ENCODE peak calls at places on chromosomes 1 and 21, in six cellular contexts. V is AG09309; P is activated CD4-positive, alpha-beta T cell treated with anti-CD3 and anti-CD28 coated beads for 48 hours; U is cardiac fibroblast; F is activated naive CD4-positive, alpha-beta T cell treated with Interleukin-2 at 50 U/mL for 16 hours; T is GM12892. O is an unnamed sample.

GRCh38 chr1:66050123-66050522 is 257.4 kb downstream of the PDE4B start:
- DNase-seq in T (no peak), P (no peak), V (no peak), U (no peak), F (no peak), O (no peak)

GRCh38 chr21:33402011-33402979 is 918 bp upstream of the IFNGR2 start:
- DNase-seq in V (no peak), T (peak), P (no peak), U (peak), F (no peak), O (peak)

GRCh38 chr1:246703581-246703980 is 20.6 kb upstream of the SCCPDH start:
- DNase-seq in V (no peak), T (no peak), U (no peak), P (no peak), F (no peak), O (peak)

GRCh38 chr21:33412832-33413519 is 9.8 kb downstream of the IFNGR2 start:
- DNase-seq in T (no peak), U (no peak), P (no peak), V (no peak), F (no peak), O (no peak)

GRCh38 chr1:210446479-210446878 is 117.8 kb downstream of the HHAT start:
- DNase-seq in U (no peak), F (peak), V (no peak), T (no peak), P (peak), O (peak)

GRCh38 chr1:181849071-181849470 is 212.4 kb downstream of the ZNF648 start:
- DNase-seq in F (no peak), T (no peak), V (no peak), P (no peak), U (no peak), O (no peak)

GRCh38 chr1:240092301-240093119 is 827 bp downstream of the FMN2 start:
- DNase-seq in T (peak), V (no peak), F (no peak), P (peak), U (peak), O (no peak)

GRCh38 chr1:22916469-22916817 is 56.2 kb downstream of the LACTBL1 start:
- DNase-seq in V (no peak), P (no peak), F (no peak), U (no peak), T (no peak), O (peak)

GRCh38 chr1:96815914-96816313 is 94.3 kb downstream of the PTBP2 start:
- DNase-seq in F (no peak), T (no peak), U (no peak), P (no peak), V (no peak), O (no peak)

GRCh38 chr1:205438213-205439158 is 16.6 kb upstream of the LEMD1 start:
- DNase-seq in F (no peak), U (peak), T (no peak), P (peak), V (no peak), O (peak)

GRCh38 chr1:181061487-181061886 is 27.0 kb upstream of the IER5 start:
- DNase-seq in T (no peak), V (no peak), P (no peak), U (no peak), F (no peak), O (no peak)

GRCh38 chr1:29426701-29427279 is 190.5 kb downstream of the PTPRU start:
- DNase-seq in V (no peak), P (no peak), U (no peak), T (no peak), F (no peak), O (no peak)

GRCh38 chr1:198657550-198658064 is 18.8 kb downstream of the PTPRC start:
- DNase-seq in F (peak), P (peak), V (peak), T (no peak), U (peak), O (peak)

GRCh38 chr21:43935711-43936110 is 70.7 kb downstream of the AGPAT3 start:
- DNase-seq in U (no peak), V (no peak), F (no peak), T (no peak), P (no peak), O (no peak)

GRCh38 chr1:90396917-90397316 is 320.2 kb downstream of the BARHL2 start:
- DNase-seq in U (no peak), F (no peak), V (no peak), T (no peak), P (no peak), O (no peak)

GRCh38 chr1:211738096-211738708 is 62.8 kb upstream of the NEK2 start:
- DNase-seq in F (no peak), V (no peak), U (no peak), T (no peak), P (no peak), O (no peak)

GRCh38 chr1:185441608-185442007 is 124.6 kb upstream of the IVNS1ABP start:
- DNase-seq in P (no peak), F (no peak), T (no peak), V (peak), U (peak), O (peak)

GRCh38 chr1:53343831-53344668 is 16.2 kb upstream of the LRP8 start:
- DNase-seq in U (no peak), T (no peak), P (no peak), V (no peak), F (no peak), O (no peak)

GRCh38 chr1:189237008-189237407 is 1240.7 kb downstream of the BRINP3 start:
- DNase-seq in P (no peak), F (no peak), V (no peak), U (no peak), T (no peak), O (no peak)

GRCh38 chr1:222749927-222750326 is 12.9 kb downstream of the FAM177B start:
- DNase-seq in U (no peak), F (no peak), V (no peak), P (no peak), T (no peak), O (peak)

GRCh38 chr1:27145934-27146354 is 9.0 kb downstream of the SLC9A1 start:
- DNase-seq in V (peak), U (peak), P (no peak), T (no peak), F (no peak), O (peak)

GRCh38 chr1:232519186-232519585 is 110.7 kb downstream of the SIPA1L2 start:
- DNase-seq in T (no peak), U (no peak), P (no peak), F (no peak), V (no peak), O (peak)

GRCh38 chr1:100924212-100924611 is 28.3 kb downstream of the SLC30A7 start:
- DNase-seq in F (peak), V (no peak), P (peak), T (no peak), U (peak), O (no peak)

GRCh38 chr1:78143152-78143551 is 97.4 kb downstream of the GIPC2 start:
- DNase-seq in P (no peak), T (no peak), U (no peak), V (no peak), F (no peak), O (no peak)

GRCh38 chr1:112818990-112819689 is 104.0 kb upstream of the PPM1J start:
- DNase-seq in V (peak), F (no peak), U (peak), P (no peak), T (no peak), O (peak)

GRCh38 chr21:46559291-46559983 is 45.4 kb downstream of the S100B start:
- DNase-seq in F (peak), V (no peak), P (peak), U (no peak), T (no peak), O (no peak)

O was measured in A673.